ENCODE peak calls at places on chromosomes 4 and X, in six cellular contexts. S is mesendoderm, R is IMR-90, E is H9, F is neuronal stem cell, Y is H1. Q is an unnamed sample.

GRCh38 chrX:72115380-72115779 is 16.3 kb downstream of the RTL5 start:
- DNase-seq in Y (no peak), E (no peak), R (no peak), S (peak; percentile 83), F (no peak), Q (no peak)

GRCh38 chr4:52572936-52573485 is 86.1 kb downstream of the USP46 start:
- DNase-seq in E (no peak), Y (no peak), R (peak; percentile 90), F (no peak), S (no peak), Q (peak; percentile 84)

GRCh38 chr4:127501103-127501502 is 131.7 kb upstream of the INTU start:
- DNase-seq in Y (no peak), E (no peak), S (no peak), R (peak; percentile 42), F (no peak), Q (no peak)

GRCh38 chr4:152585036-152585439 is 49.1 kb upstream of the FBXW7 start:
- DNase-seq in F (no peak), E (no peak), R (peak; percentile 20), Y (no peak), S (no peak), Q (peak; percentile 72)

GRCh38 chr4:1563241-1563640 is 120.9 kb downstream of the FAM53A start:
- DNase-seq in S (no peak), E (no peak), F (no peak), Y (no peak), R (no peak), Q (no peak)

GRCh38 chr4:48538358-48538757 is 48.3 kb downstream of the ZAR1 start:
- DNase-seq in S (no peak), Y (no peak), F (no peak), R (no peak), E (no peak), Q (no peak)

GRCh38 chrX:138986235-138986634 is 274.7 kb upstream of the FGF13 start:
- DNase-seq in F (no peak), R (no peak), E (no peak), S (peak; percentile 53), Y (no peak), Q (no peak)

GRCh38 chr4:24927039-24927438 is 14.2 kb upstream of the CCDC149 start:
- DNase-seq in F (no peak), Y (no peak), E (no peak), S (no peak), R (no peak), Q (no peak)

GRCh38 chr4:8303485-8304281 is 34.1 kb downstream of the HTRA3 start:
- DNase-seq in S (peak; percentile 48), R (peak; percentile 95), E (no peak), F (no peak), Y (peak; percentile 32), Q (peak; percentile 90)

GRCh38 chrX:138886769-138887168 is 175.3 kb upstream of the FGF13 start:
- DNase-seq in E (no peak), Y (no peak), F (no peak), S (no peak), R (no peak), Q (no peak)

GRCh38 chrX:64204252-64204651 is 1.3 kb downstream of the AMER1 start:
- DNase-seq in S (peak; percentile 4), E (peak; percentile 27), R (peak; percentile 1), F (no peak), Y (peak; percentile 41), Q (peak; percentile 2)

GRCh38 chrX:1542994-1543725 is 6.2 kb upstream of the P2RY8 start:
- DNase-seq in E (no peak), R (no peak), F (no peak), Y (no peak), S (no peak), Q (no peak)

GRCh38 chr4:81032805-81033684 is 2.5 kb downstream of the BMP3 start:
- DNase-seq in S (peak; percentile 5), R (peak; percentile 16), E (no peak), F (no peak), Y (no peak), Q (no peak)

GRCh38 chrX:102517331-102517730 is 792 bp upstream of the TMSB15A start:
- DNase-seq in E (no peak), S (peak; percentile 29), R (peak; percentile 17), F (no peak), Y (no peak), Q (peak; percentile 1)

GRCh38 chrX:10922158-10922557 is 189.0 kb upstream of the HCCS start:
- DNase-seq in S (peak; percentile 72), F (no peak), Y (no peak), R (peak; percentile 86), E (no peak), Q (peak; percentile 52)

GRCh38 chrX:21974011-21974385 is 33.5 kb downstream of the SMS start:
- DNase-seq in R (no peak), F (no peak), Y (no peak), S (peak; percentile 43), E (no peak), Q (no peak)

GRCh38 chr4:39433878-39434492 is 24.7 kb downstream of the RPL9 start:
- DNase-seq in E (no peak), S (no peak), Y (no peak), R (no peak), F (no peak), Q (no peak)

GRCh38 chr4:151887151-151887815 is 126.5 kb upstream of the GATB start:
- DNase-seq in Y (no peak), E (no peak), S (no peak), R (no peak), F (no peak), Q (no peak)

GRCh38 chrX:357693-358471 is 28.8 kb downstream of the PPP2R3B start:
- DNase-seq in R (peak; percentile 60), E (no peak), S (peak; percentile 45), F (no peak), Y (no peak), Q (peak; percentile 54)

GRCh38 chr4:118865091-118865708 is 23.5 kb upstream of the SYNPO2 start:
- DNase-seq in Y (no peak), F (peak; percentile 17), S (peak; percentile 89), R (peak; percentile 64), E (peak; percentile 77), Q (peak; percentile 60)

GRCh38 chrX:72306851-72307645 is 1.3 kb upstream of the CITED1 start:
- DNase-seq in R (peak; percentile 66), F (peak; percentile 56), S (peak; percentile 80), E (peak; percentile 60), Y (no peak), Q (peak; percentile 73)

GRCh38 chrX:110226931-110227330 is 91.0 kb downstream of the AMMECR1 start:
- DNase-seq in F (no peak), Y (no peak), S (no peak), E (no peak), R (peak; percentile 37), Q (no peak)

GRCh38 chr4:30924521-30924920 is 204.4 kb downstream of the PCDH7 start:
- DNase-seq in Y (no peak), R (no peak), F (no peak), S (no peak), E (no peak), Q (no peak)
- H2BK15ac ChIP-seq in Y (no peak overlapping the region), R (no peak overlapping the region), F (no peak overlapping the region), S (no peak overlapping the region), E (no peak overlapping the region), Q (no peak overlapping the region)

DNA sequence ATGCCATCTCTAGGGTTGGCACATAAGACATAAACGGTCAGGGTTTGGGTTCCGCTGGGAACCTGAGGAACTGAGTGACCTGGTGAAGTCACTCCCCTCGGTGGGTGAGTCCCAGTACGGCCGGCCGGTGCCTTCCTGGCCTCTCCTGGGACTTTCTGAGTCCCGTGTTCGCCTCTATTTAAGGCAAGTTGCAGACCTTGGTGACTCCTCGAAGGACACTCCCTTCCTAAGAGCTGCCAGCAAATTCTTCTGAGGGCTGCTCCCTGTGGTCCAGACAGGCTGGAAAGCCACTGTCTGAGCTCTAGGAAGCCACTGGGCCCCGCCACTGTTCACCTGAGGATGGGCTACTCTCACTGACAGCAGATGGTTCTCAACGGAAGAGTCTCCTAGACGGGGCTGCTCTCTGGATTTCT is 16.0 kb downstream of the CTAG1A start:
- DNase-seq in E (no peak), R (no peak), S (peak; percentile 4), Y (no peak), F (no peak), Q (no peak)
- H2BK15ac ChIP-seq in E (no peak overlapping the region), R (no peak overlapping the region), S (no peak overlapping the region), Y (no peak overlapping the region), F (no peak overlapping the region), Q (no peak overlapping the region)

GRCh38 chrX:41475166-41475565 is 28.0 kb downstream of the NYX start:
- DNase-seq in S (peak; percentile 88), F (peak; percentile 65), R (no peak), E (peak; percentile 86), Y (peak; percentile 54), Q (no peak)

GRCh38 chrX:41474726-41475100 is 27.6 kb downstream of the NYX start:
- DNase-seq in R (no peak), S (peak; percentile 13), Y (no peak), E (peak; percentile 49), F (no peak), Q (no peak)

GRCh38 chrX:41478397-41478911 is 31.3 kb downstream of the NYX start:
- DNase-seq in F (no peak), R (no peak), Y (no peak), S (peak; percentile 37), E (no peak), Q (no peak)

GRCh38 chrX:41473936-41474725 is 27.0 kb downstream of the NYX start:
- DNase-seq in E (peak; percentile 43), R (no peak), Y (no peak), F (no peak), S (no peak), Q (no peak)

DNA sequence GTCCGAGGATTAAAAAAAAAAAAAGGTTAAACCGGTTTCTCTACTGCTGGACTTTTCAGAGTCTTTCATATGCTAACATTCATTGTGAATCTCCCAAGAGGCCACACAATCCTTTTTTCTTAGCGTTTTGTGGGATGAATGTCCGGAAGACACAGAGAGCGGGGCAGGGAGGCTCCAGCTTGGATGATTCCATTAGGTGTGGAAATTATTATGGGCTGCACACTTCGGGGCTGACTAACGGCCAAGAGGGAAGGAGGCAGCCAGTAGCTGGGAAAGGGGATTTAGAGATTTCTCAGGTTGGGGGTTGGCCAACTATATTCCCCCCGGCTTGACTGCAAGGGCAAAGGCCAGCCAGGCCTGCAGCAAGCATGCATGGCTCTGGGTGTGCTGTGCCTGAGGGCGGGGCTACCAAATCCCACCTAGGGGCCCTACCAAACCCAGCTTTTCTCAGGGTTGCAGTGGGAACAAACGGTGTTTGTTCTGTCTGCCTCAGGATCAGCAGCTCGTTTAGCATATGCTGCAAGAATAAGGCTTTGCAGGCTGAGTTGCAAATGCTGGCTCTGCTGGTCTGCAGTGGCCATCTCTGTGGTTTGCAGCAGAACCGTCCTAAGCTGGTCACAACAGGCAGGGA is 28.6 kb downstream of the NYX start:
- DNase-seq in E (peak; percentile 89), Y (peak; percentile 58), F (peak; percentile 76), S (peak; percentile 81), R (no peak), Q (peak; percentile 34)
- H2BK15ac ChIP-seq in E (no peak overlapping the region), Y (no peak overlapping the region), F (no peak overlapping the region), S (no peak overlapping the region), R (no peak overlapping the region), Q (no peak overlapping the region)

GRCh38 chr4:162954976-162955375 is 211.7 kb downstream of the NAF1 start:
- DNase-seq in S (no peak), R (no peak), F (no peak), Y (no peak), E (no peak), Q (no peak)

GRCh38 chr4:162957521-162958143 is 209.1 kb downstream of the NAF1 start:
- DNase-seq in Y (no peak), F (no peak), E (no peak), S (no peak), R (no peak), Q (no peak)

DNA sequence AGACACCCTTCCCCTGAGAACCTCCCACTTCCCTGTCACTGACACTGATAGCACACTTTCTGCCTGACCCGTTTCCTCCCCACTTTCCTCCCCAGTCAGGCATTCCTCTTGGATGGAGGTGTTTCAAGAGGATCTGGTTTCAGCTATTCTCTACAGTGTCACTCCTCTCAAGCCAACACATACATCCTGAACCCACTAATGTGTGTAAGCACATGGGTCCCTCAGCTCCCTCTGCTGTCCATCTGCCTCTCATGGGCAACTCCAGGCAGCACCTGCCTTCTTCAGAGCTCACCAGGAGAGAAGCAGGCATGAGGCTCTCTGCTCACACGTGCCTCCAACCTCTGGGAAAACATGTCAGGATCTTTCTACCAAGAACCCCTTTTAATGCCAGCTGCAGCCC is 207.6 kb downstream of the NAF1 start:
- DNase-seq in Y (peak; percentile 46), R (no peak), S (peak; percentile 73), F (no peak), E (peak; percentile 60), Q (no peak)
- H2BK15ac ChIP-seq in Y (no peak overlapping the region), R (no peak overlapping the region), S (no peak overlapping the region), F (no peak overlapping the region), E (no peak overlapping the region), Q (no peak overlapping the region)

Q was measured in mesenchymal stem cell.